ENCODE peak calls at places on chromosome 16, in four cellular contexts. F is HL-60, C is K562, N is GM12878. V is an unnamed sample.

GRCh38 chr16:13543850-13544249 is 376.1 kb upstream of the ERCC4 start:
- DNase-seq in C (no peak), F (no peak), N (no peak), V (no peak)

GRCh38 chr16:285146-286055 is 2.4 kb downstream of the PDIA2 start:
- DNase-seq in C (no peak), N (no peak), F (no peak), V (peak; percentile 60)

GRCh38 chr16:6562985-6563384 is 769.7 kb upstream of the RBFOX1 start:
- DNase-seq in N (no peak), F (no peak), C (no peak), V (no peak)

GRCh38 chr16:67936124-67936875 is at the start of gene PSMB10:
- DNase-seq in C (peak; percentile 67), F (peak; percentile 63), N (no peak), V (no peak)

GRCh38 chr16:80274576-80275191 is 266.1 kb upstream of the DYNLRB2 start:
- DNase-seq in C (no peak), N (no peak), F (no peak), V (no peak)

GRCh38 chr16:23895052-23895451 is 59.3 kb downstream of the PRKCB start:
- DNase-seq in N (no peak), F (no peak), C (no peak), V (no peak)

GRCh38 chr16:24834459-24835335 is 11.1 kb upstream of the SLC5A11 start:
- DNase-seq in F (no peak), C (peak; percentile 80), N (no peak), V (no peak)

GRCh38 chr16:75282811-75283281 is 31.4 kb upstream of the BCAR1 start:
- DNase-seq in C (no peak), N (no peak), F (no peak), V (no peak)

GRCh38 chr16:71357681-71358080 is 842 bp upstream of the CALB2 start:
- DNase-seq in N (no peak), C (peak; percentile 11), F (no peak), V (no peak)

GRCh38 chr16:71360378-71360777 is 1.9 kb downstream of the CALB2 start:
- DNase-seq in N (no peak), F (no peak), C (peak; percentile 21), V (no peak)

GRCh38 chr16:71358464-71359031 is at the start of gene CALB2:
- DNase-seq in C (peak; percentile 76), N (no peak), F (peak; percentile 11), V (peak; percentile 84)

GRCh38 chr16:71356051-71356740 is 2.3 kb upstream of the CALB2 start:
- DNase-seq in F (no peak), C (no peak), N (no peak), V (no peak)

DNA sequence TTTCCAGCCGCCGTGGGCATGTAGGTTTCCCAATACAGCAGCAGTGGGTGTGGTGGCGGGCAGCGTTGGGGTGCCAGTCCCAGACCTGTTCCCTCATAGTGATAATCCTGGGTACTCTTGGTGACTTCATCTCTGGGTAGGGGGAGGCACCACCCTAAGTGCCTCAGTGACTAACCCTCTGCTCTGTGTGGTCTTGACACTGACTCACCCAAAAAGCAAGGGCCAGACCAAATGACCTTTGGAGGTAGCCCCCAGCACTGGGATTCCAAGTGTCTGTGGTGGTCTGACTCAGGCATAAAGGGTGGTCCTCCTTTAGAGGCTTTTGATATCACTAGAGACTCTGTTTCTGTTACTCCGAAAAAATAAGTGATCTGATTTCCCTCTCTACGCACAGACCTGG is 908 bp downstream of the CALB2 start:
- DNase-seq in N (no peak), F (no peak), C (no peak), V (no peak)
- TF ChIP-seq SPI1 in N (no peak), F (no peak), C (no peak), V (no peak)

GRCh38 chr16:79261461-79261860 is 339.1 kb downstream of the MAF start:
- DNase-seq in C (peak; percentile 45), F (no peak), N (no peak), V (no peak)
- TF ChIP-seq SPI1 in C (no peak), F (no peak), N (no peak), V (no peak)

GRCh38 chr16:66026211-66026610 is 340.3 kb upstream of the CDH5 start:
- DNase-seq in F (no peak), C (peak; percentile 9), N (no peak), V (no peak)
- TF ChIP-seq SPI1 in F (no peak), C (no peak), N (no peak), V (no peak)

GRCh38 chr16:19503461-19504075 is 18.3 kb downstream of the GDE1 start:
- DNase-seq in F (no peak), N (no peak), C (no peak), V (no peak)

GRCh38 chr16:19505600-19506303 is 16.1 kb downstream of the GDE1 start:
- DNase-seq in F (no peak), N (no peak), C (no peak), V (no peak)

GRCh38 chr16:19499006-19499405 is 22.9 kb downstream of the GDE1 start:
- DNase-seq in C (no peak), N (no peak), F (no peak), V (no peak)

GRCh38 chr16:19499481-19499880 is 22.4 kb downstream of the GDE1 start:
- DNase-seq in N (no peak), C (no peak), F (no peak), V (no peak)

DNA sequence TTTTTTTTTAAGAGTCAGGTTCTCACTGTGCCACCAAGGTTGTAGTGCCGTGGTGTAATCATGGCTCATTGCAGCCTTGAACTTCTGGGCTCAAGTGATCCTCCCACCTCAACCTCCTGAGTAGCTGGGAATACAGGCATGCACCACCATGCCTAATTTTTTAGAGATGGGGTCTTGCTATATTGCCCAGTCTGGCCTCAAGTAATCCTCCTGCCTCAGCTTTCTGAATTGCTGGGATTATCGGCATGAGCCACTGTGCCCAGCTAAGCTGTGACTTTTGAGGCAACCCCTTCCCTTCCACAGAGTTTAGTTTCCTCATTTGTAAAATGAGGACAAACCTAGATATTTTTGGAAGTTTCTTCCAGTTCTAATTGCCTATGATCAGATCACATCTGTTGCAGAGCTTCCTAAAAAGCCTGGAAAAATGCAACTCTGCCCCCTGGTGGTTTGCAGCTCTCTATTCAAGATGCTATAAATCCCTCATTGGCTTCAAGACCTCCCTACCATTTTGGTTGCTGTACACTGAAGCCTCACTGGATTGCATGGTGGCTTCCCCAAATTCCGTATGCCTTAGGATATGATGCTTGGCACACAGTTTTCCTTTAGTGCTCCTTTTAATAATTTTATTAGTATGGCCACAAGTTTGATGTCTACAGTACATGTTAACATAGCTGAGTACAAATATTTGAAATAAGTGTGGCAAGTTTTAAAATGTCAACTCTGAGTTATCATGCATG is 19.3 kb downstream of the GDE1 start:
- DNase-seq in F (peak; percentile 44), C (peak; percentile 86), N (no peak), V (no peak)
- TF ChIP-seq SPI1 in F (no peak), C (no peak), N (no peak), V (no peak)

DNA sequence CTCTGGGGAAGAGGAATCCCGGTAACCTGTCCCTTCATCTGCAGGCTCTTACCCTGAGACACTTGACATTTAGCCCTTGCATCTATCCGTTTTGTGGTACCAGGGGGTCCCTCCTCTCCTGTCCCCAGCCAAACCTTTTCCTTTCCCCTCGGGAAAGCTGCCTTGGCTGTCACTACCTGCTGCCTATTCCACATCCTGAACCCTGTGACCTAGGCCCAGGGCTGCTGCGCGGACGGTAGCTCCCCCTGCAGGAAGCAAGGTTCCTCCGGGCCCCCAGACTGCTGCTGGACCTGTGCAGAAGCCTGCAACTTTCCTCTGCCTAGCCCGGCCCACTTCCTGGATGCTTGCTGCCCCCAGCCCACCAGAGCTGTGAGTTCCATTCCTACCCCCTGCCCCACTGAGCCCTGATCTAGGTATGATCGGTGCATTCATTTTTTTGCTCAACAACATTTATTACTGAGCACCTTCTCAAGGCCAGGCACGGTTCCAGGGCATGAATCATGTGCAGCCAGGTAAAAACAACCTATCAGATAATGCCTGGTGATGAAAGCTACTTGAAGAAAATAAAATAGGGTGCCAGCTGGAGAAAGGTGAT is 10.5 kb upstream of the ALDOA start:
- DNase-seq in N (no peak), C (peak; percentile 80), F (no peak), V (no peak)
- TF ChIP-seq SPI1 in N (no peak), C (no peak), F (no peak), V (no peak)

DNA sequence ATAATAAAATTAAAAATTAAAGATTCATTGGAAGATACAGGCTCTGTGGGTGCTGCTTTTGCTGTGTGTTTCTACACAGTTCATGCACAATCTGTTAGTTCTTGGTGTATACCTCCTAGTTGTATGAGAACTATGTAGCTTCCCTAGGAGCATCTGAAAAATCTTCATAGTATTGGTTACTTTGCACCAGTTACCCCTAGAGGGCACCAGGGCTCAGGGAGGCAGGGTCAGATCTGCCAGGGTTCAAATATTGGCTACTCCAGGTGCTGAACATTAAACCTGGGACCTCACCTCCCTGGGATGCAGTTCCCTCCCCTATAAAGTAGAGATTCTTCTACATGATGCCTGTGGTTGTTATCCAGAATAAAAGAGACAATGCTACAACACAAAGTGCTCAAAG is 583.0 kb upstream of the CDH11 start:
- DNase-seq in C (no peak), N (no peak), F (no peak), V (no peak)
- TF ChIP-seq SPI1 in C (no peak), N (no peak), F (no peak), V (no peak)

V was measured in GM12891.